ENCODE peak calls at places on chromosomes 1 and 21, in seven cellular contexts. R is stomach, O is Peyer's patch, J is mammary epithelial cell, F is suprapubic skin, W is tibial nerve, A is HCT116. K is an unnamed sample.
A peak's percentile ranks its signal among the peaks of the same experiment; 100 is the strongest.

GRCh38 chr1:222829868-222830267 is 15.0 kb downstream of the DISP1 start:
- DNase-seq in F (no peak), R (no peak), W (no peak), A (no peak), J (peak; percentile 32), O (no peak), K (no peak)

GRCh38 chr1:228927947-228928898 is 192.9 kb downstream of the RHOU start:
- DNase-seq in R (no peak), J (no peak), W (no peak), O (no peak), F (no peak), A (no peak), K (no peak)

GRCh38 chr21:25329227-25329626 is 278.1 kb downstream of the MRPL39 start:
- DNase-seq in F (no peak), J (no peak), A (no peak), O (no peak), R (no peak), W (no peak), K (no peak)

GRCh38 chr1:8357329-8358101 is 39.6 kb downstream of the SLC45A1 start:
- DNase-seq in W (no peak), A (no peak), J (no peak), R (no peak), F (no peak), O (no peak), K (no peak)

GRCh38 chr1:19694298-19694697 is 29.6 kb downstream of the HTR6 start:
- DNase-seq in R (no peak), F (no peak), A (no peak), J (no peak), O (no peak), W (no peak), K (no peak)

GRCh38 chr1:196148367-196148970 is 459.8 kb downstream of the KCNT2 start:
- DNase-seq in O (no peak), R (no peak), F (no peak), A (peak; percentile 22), W (no peak), J (peak; percentile 23), K (no peak)

GRCh38 chr1:52032785-52033131 is 852 bp downstream of the KTI12 start:
- DNase-seq in J (no peak), O (peak; percentile 60), W (no peak), F (peak; percentile 72), R (peak; percentile 44), A (no peak), K (peak; percentile 15)

GRCh38 chr1:235004276-235004675 is 124.4 kb downstream of the TOMM20 start:
- DNase-seq in O (no peak), F (no peak), W (no peak), J (no peak), A (no peak), R (no peak), K (no peak)

GRCh38 chr1:167926486-167926997 is 9.9 kb upstream of the DCAF6 start:
- DNase-seq in A (no peak), O (peak; percentile 78), F (no peak), W (no peak), R (peak; percentile 40), J (no peak), K (no peak)

GRCh38 chr1:174217787-174218574 is 58.7 kb downstream of the RABGAP1L start:
- DNase-seq in F (no peak), R (no peak), A (peak; percentile 21), W (no peak), O (no peak), J (peak; percentile 27), K (no peak)

GRCh38 chr1:29183287-29183686 is 1.6 kb upstream of the SRSF4 start:
- DNase-seq in A (no peak), O (no peak), W (no peak), J (no peak), R (no peak), F (no peak), K (no peak)

GRCh38 chr1:50493710-50494109 is 70.5 kb upstream of the DMRTA2 start:
- DNase-seq in F (no peak), A (no peak), O (no peak), W (no peak), J (no peak), R (no peak), K (no peak)

GRCh38 chr1:174942547-174943255 is 57.0 kb upstream of the CACYBP start:
- DNase-seq in A (no peak), O (no peak), J (no peak), W (peak; percentile 32), F (no peak), R (no peak), K (no peak)

GRCh38 chr21:25342811-25343210 is 264.5 kb downstream of the MRPL39 start:
- DNase-seq in O (no peak), F (no peak), J (no peak), A (no peak), W (no peak), R (no peak), K (no peak)

GRCh38 chr1:44031051-44031899 is at the start of gene SLC6A9:
- DNase-seq in F (peak; percentile 76), R (peak; percentile 69), W (no peak), O (peak; percentile 64), J (peak; percentile 67), A (no peak), K (no peak)

GRCh38 chr1:160205974-160206369 is 788 bp downstream of the PEA15 start:
- DNase-seq in R (no peak), J (peak; percentile 68), O (peak; percentile 72), W (peak; percentile 23), F (peak; percentile 81), A (peak; percentile 10), K (peak; percentile 52)

GRCh38 chr1:169958987-169959386 is 65.3 kb upstream of the SCYL3 start:
- DNase-seq in A (no peak), W (no peak), J (no peak), R (no peak), F (no peak), O (no peak), K (no peak)

GRCh38 chr1:90839323-90839722 is 122.2 kb upstream of the BARHL2 start:
- DNase-seq in R (no peak), F (no peak), O (no peak), W (no peak), A (no peak), J (no peak), K (no peak)

GRCh38 chr1:198088360-198089071 is 68.3 kb upstream of the NEK7 start:
- DNase-seq in F (no peak), O (no peak), W (no peak), A (peak; percentile 28), J (peak; percentile 45), R (no peak), K (no peak)

DNA sequence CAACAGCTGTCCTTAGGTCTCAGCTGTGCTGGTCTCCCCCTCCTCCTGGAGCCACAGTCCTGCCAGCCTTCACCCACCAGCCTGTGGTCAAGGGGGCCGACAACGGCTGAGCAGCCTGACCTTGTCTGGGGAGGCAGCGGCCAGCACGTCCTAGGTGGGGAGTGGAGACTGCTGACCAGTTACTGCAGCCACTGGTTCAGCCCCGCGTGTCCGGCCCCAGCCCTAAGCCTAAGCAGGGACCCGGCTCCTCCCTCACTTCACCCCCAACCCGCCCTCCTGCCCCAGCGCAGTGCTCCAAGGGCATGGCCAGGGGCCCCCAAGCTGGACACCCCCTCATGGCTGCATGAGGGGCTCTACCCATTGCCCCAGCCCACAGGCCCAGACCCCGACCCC is 79.2 kb downstream of the MORN1 start:
- DNase-seq in R (no peak), F (no peak), A (no peak), W (no peak), J (no peak), O (no peak), K (peak; percentile 37)
- H3K4me3 ChIP-seq in R (no peak overlapping the region), F (no peak overlapping the region), A (no peak overlapping the region), W (no peak overlapping the region), J (no peak overlapping the region), O (no peak overlapping the region), K (no peak overlapping the region)

GRCh38 chr1:97137862-97138514 is 416.4 kb downstream of the PTBP2 start:
- DNase-seq in R (no peak), W (no peak), O (peak; percentile 46), F (no peak), A (peak; percentile 37), J (peak; percentile 42), K (peak; percentile 33)
- TF ChIP-seq CTCF in R (peak; percentile 43), W (peak; percentile 54), O (peak; percentile 63), F (peak; percentile 45), A (peak; percentile 42), J (peak; percentile 81), K (peak; percentile 68)

GRCh38 chr1:179016694-179017382 is 8.9 kb upstream of the FAM20B start:
- DNase-seq in R (peak; percentile 94), W (peak; percentile 88), F (peak; percentile 87), O (peak; percentile 96), J (peak; percentile 95), A (peak; percentile 93), K (peak; percentile 77)
- H3K27ac ChIP-seq in R (peak overlapping the region; percentile 49), W (peak overlapping the region; percentile 55), F (peak overlapping the region; percentile 62), O (peak overlapping the region; percentile 86), J (peak overlapping the region; percentile 16), A (peak overlapping the region; percentile 59), K (peak overlapping the region; percentile 57)

DNA sequence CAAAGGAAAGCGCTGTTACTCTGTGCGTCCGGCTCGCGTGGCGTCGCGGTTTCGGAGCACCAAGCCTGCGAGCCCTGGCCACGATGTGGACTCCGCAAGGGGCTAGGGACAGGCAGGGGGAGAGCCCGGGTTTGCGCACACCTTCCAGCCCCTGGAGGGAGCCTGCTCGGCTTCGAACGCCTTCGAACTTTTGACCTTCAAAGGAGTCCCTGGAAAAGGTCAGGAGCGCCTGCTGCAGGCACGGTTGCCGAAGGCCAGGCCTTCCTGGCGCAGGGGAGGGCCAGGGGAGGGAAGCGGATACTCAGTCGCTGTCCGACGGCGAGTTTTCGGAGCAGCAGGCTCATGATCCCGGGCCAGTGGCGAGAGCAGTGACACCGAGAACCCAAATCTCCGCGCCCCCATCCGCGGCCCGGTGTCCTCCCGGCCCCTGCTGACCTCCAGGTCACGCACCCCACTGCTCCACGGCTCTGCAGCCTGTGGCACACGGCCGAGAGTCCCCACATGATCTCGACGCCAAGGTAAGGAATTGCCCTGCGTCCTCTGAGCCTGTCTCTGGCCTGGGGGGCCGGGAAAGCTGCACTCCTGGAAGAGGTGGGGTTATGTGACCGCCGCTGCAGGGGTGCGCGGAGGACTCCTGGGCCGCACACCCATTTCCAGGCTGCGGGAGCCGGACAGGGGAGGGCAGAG is 1.3 kb upstream of the SIM2 start:
- DNase-seq in J (no peak), R (no peak), F (no peak), A (no peak), O (no peak), W (no peak), K (no peak)
- H3K4me3 ChIP-seq in J (no peak overlapping the region), R (peak overlapping the region; percentile 54), F (peak overlapping the region; percentile 55), A (peak overlapping the region; percentile 71), O (no peak overlapping the region), W (no peak overlapping the region), K (no peak overlapping the region)

GRCh38 chr1:104646233-104646632 is 896.5 kb downstream of the AMY1C start:
- DNase-seq in O (no peak), F (no peak), R (no peak), A (no peak), J (no peak), W (no peak), K (no peak)

DNA sequence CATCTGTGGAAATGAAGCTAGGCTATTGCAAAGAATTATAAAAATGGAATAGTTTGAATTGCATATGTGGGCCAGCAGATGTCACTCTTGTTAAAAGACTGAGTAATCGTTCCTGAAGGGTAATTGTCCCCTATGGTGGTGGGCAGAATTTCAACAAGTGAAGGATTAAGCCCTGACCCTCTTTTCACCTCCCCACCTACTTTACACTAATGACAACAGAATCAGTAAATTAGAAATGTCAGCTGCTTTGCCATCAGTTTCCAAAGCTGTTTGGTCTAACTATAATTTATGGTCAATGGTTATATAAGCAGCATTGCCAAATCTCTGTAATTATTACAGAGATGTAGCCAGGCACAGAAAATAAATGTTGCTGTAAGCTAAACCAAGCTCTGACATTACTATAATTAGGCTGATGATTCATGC is 898.6 kb downstream of the AMY1C start:
- DNase-seq in J (no peak), F (no peak), A (no peak), O (no peak), R (no peak), W (no peak), K (no peak)
- TF ChIP-seq CTCF in J (peak; percentile 45), F (no peak), A (no peak), O (peak; percentile 17), R (no peak), W (no peak), K (no peak)

K was measured in dorsolateral prefrontal cortex.